ENCODE peak calls at places on chromosomes 4 and X, in six cellular contexts. Z is upper lobe of right lung, B is mesenchymal stem cell, F is heart right ventricle, L is right lobe of liver, R is ascending aorta. A is an unnamed sample. For H3K4me1 and H3K9me3, the result is how much of the 10 kb centered on the place peaks cover.

GRCh38 chr4:77002321-77002720 is 52.8 kb downstream of the SEPTIN11 start:
- DNase-seq in B (peak), L (no peak), R (no peak), Z (no peak), F (no peak), A (no peak)

GRCh38 chr4:1910643-1911042 is 39.5 kb downstream of the NSD2 start:
- DNase-seq in R (peak), Z (no peak), B (peak), L (no peak), F (no peak), A (no peak)

GRCh38 chr4:86544313-86544966 is 49.7 kb upstream of the PTPN13 start:
- DNase-seq in L (no peak), B (peak), R (no peak), Z (no peak), F (no peak), A (no peak)

GRCh38 chr4:26622913-26623312 is 39.0 kb downstream of the TBC1D19 start:
- DNase-seq in R (no peak), B (peak), L (no peak), F (no peak), Z (no peak), A (no peak)

GRCh38 chr4:37758226-37758625 is 68.3 kb upstream of the PGM2 start:
- DNase-seq in R (no peak), B (peak), Z (no peak), F (peak), L (no peak), A (peak)

GRCh38 chrX:69161371-69161770 is 3.9 kb downstream of the PJA1 start:
- DNase-seq in B (no peak), R (peak), F (no peak), Z (no peak), L (no peak), A (no peak)

GRCh38 chr4:71231073-71231752 is 107.6 kb upstream of the SLC4A4 start:
- DNase-seq in F (peak), L (peak), B (no peak), Z (peak), R (peak), A (no peak)

GRCh38 chr4:139050436-139050835 is 34.9 kb downstream of the NOCT start:
- DNase-seq in F (no peak), Z (no peak), R (no peak), B (peak), L (no peak), A (no peak)

GRCh38 chr4:168551945-168552695 is 55.3 kb downstream of the PALLD start:
- DNase-seq in Z (no peak), L (no peak), F (no peak), B (no peak), R (no peak), A (no peak)

GRCh38 chrX:122582280-122582679 is 601.8 kb upstream of the GRIA3 start:
- DNase-seq in Z (no peak), B (no peak), R (no peak), L (no peak), F (no peak), A (no peak)

GRCh38 chr4:56530269-56531148 is 24.9 kb downstream of the ARL9 start:
- DNase-seq in F (peak), B (peak), L (peak), R (peak), Z (peak), A (peak)

GRCh38 chr4:20381005-20381404 is 129.3 kb downstream of the SLIT2 start:
- DNase-seq in F (no peak), Z (no peak), B (no peak), L (no peak), R (no peak), A (no peak)

GRCh38 chr4:98828801-98829200 is 100.1 kb downstream of the EIF4E start:
- DNase-seq in R (no peak), L (no peak), Z (no peak), F (no peak), B (no peak), A (no peak)

GRCh38 chrX:136666088-136666487 is 18.1 kb downstream of the CD40LG start:
- DNase-seq in R (no peak), L (no peak), B (no peak), F (no peak), Z (no peak), A (no peak)

GRCh38 chrX:131841496-131842410 is 181.3 kb upstream of the STK26 start:
- DNase-seq in Z (no peak), R (no peak), B (peak), L (no peak), F (peak), A (no peak)

GRCh38 chrX:125205084-125205917 is 114.4 kb upstream of the TEX13C start:
- DNase-seq in B (peak), Z (no peak), R (peak), L (peak), F (peak), A (peak)

GRCh38 chrX:27890611-27891010 is 82.8 kb downstream of the MAGEB10 start:
- DNase-seq in F (no peak), B (peak), L (no peak), R (no peak), Z (no peak), A (no peak)

GRCh38 chrX:71067727-71068051 is 445 bp downstream of the SNX12 start:
- DNase-seq in R (no peak), B (no peak), Z (no peak), F (no peak), L (no peak), A (no peak)

GRCh38 chr4:148092316-148093014 is 349.7 kb downstream of the NR3C2 start:
- DNase-seq in F (no peak), L (no peak), B (no peak), R (no peak), Z (no peak), A (no peak)

GRCh38 chr4:76597423-76597979 is 162.5 kb downstream of the SHROOM3 start:
- DNase-seq in B (peak), R (no peak), Z (no peak), F (no peak), L (no peak), A (no peak)

GRCh38 chr4:140099993-140100392 is 54.0 kb downstream of the MAML3 start:
- DNase-seq in B (no peak), F (peak), L (no peak), R (peak), Z (peak), A (no peak)

GRCh38 chr4:157172011-157172410 is 48.5 kb upstream of the GRIA2 start:
- DNase-seq in Z (no peak), L (no peak), F (no peak), B (no peak), R (no peak), A (no peak)

GRCh38 chr4:116501954-116502353 is 583.4 kb downstream of the TRAM1L1 start:
- DNase-seq in R (no peak), B (peak), L (no peak), Z (no peak), F (no peak), A (no peak)

GRCh38 chr4:10093273-10093621 is 23.4 kb downstream of the WDR1 start:
- DNase-seq in F (no peak), B (no peak), R (no peak), Z (no peak), L (peak), A (no peak)

GRCh38 chrX:24093746-24094145 is 39.0 kb downstream of the EIF2S3 start:
- DNase-seq in L (no peak), Z (no peak), B (no peak), R (no peak), F (no peak), A (no peak)

DNA sequence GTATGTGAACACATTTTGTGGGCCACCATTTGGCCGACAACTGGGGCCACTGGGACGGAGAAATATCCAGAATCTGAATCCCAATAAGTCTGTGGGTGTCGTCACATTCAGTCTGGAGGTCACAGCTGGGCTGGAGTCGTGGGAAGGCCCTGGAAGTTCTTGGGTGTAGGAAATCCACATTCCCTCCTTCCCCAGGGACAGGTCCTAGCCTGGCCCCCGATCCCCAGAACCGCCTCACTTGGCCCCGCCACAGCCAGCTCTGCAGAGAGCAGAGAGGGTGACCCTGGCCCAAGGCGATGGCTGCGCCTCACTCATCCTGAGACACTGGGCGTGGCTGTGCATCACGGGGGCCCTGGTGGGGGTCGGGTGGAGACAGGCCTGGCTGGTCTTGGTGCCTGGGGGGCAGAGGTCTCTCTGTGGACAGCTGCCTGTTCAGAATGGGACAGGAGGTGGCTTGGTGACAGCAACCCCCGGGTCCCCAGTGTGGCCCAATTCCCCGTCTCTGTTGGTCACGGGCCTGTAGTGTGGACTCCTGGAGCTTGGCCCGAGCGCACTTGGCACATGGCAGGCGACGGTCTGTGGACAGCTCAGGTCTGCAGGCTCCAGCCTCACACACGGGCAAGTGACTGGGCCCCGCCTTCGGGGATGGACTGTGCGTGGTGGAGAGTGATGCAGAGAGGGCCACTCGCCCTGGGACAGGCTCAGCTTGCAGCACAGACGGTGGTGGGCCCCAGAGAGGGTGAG is 16.4 kb downstream of the DOK7 start:
- DNase-seq in Z (no peak), B (no peak), F (no peak), L (no peak), R (no peak), A (no peak)
- H3K4me1 ChIP-seq in Z (under half), B (half or more), F (under half), L (under half), R (under half), A (under half)

GRCh38 chr4:11545651-11546050 is 117.0 kb upstream of the HS3ST1 start:
- DNase-seq in R (no peak), L (no peak), B (no peak), Z (no peak), F (no peak), A (no peak)
- H3K27ac ChIP-seq in R (no peak), L (no peak), B (no peak), Z (no peak), F (no peak), A (no peak)

GRCh38 chrX:144790148-144790547 is 457.2 kb upstream of the SPANXN1 start:
- DNase-seq in L (no peak), R (no peak), Z (no peak), B (no peak), F (no peak), A (no peak)

GRCh38 chrX:144791298-144791697 is 456.0 kb upstream of the SPANXN1 start:
- DNase-seq in R (no peak), L (no peak), B (no peak), Z (no peak), F (no peak), A (no peak)
- H3K9me3 ChIP-seq in R (under half), L (under half), B (under half), Z (under half), F (half or more), A (under half)

DNA sequence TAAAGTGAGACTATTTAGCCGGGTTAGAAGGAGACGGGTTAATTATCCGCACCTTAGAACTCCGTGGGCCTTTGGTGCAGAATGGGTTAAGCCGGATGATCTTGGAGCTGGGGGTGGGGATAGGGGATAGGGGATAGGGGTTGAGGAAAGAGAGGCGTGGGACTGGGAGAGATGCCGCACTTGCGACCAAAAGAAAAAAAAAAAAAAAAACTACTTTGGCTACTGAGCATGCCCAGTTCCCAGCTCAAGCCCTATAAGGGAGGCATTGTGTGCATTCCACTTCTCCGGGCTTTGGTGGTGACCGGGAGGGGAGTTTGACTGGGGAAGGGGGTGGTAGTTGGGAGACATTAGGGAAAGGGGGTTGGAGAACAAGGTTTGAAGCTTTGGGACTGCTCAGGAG is at the start of gene SLITRK4:
- DNase-seq in Z (no peak), R (no peak), B (peak), F (no peak), L (no peak), A (no peak)
- H3K4me1 ChIP-seq in Z (under half), R (under half), B (under half), F (under half), L (under half), A (under half)

DNA sequence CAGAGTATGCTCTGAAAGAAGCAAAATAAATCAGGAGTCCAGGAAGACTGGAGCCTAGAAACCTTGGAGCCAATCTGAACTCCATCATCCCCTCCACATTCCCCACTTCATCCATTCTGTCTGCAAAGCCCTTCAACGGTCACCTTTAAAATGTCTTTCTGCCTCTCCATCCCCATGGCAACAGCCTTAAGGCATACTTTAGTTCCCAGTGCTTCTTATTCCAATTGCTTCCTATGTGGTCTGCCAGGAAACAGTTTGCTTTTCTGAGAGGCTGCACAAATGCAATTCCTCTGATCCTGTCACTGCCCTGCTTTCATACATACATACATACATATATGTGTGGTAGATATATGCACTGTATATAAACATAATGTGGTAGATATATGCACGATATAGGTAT is 802 bp upstream of the MAGEH1 start:
- DNase-seq in R (no peak), Z (no peak), L (no peak), B (no peak), F (no peak), A (no peak)
- H3K27ac ChIP-seq in R (peak), Z (peak), L (no peak), B (no peak), F (peak), A (peak)